ENCODE peak calls at places on chromosome 5, in nine cellular contexts. Y is DND-41, K is lower lobe of right lung, S is cardiac muscle cell, M is breast epithelium, U is K562, O is fibroblast of lung, V is adrenal gland, Z is upper lobe of right lung. D is an unnamed sample.

GRCh38 chr5:135324897-135325650 is 74.0 kb downstream of the MACROH2A1 start:
- DNase-seq in Y (peak), K (no peak), S (no peak), M (no peak), U (no peak), O (no peak), V (no peak), Z (no peak), D (no peak)

GRCh38 chr5:164869325-164869724 is 1363.9 kb downstream of the MAT2B start:
- DNase-seq in Y (no peak), K (no peak), S (no peak), M (no peak), U (no peak), O (no peak), V (no peak), Z (no peak), D (no peak)

GRCh38 chr5:169350759-169351240 is 49.9 kb upstream of the SLIT3 start:
- DNase-seq in Y (no peak), K (no peak), S (peak), M (peak), U (no peak), O (peak), V (peak), Z (no peak), D (peak)

GRCh38 chr5:155017610-155018009 is 4.1 kb downstream of the KIF4B start:
- DNase-seq in Y (no peak), K (no peak), S (no peak), M (no peak), U (no peak), O (no peak), V (no peak), Z (no peak), D (no peak)

GRCh38 chr5:71769265-71769664 is 50.2 kb downstream of the CARTPT start:
- DNase-seq in Y (no peak), K (no peak), S (no peak), M (no peak), U (no peak), O (no peak), V (no peak), Z (no peak), D (no peak)

GRCh38 chr5:1249366-1250280 is 24.4 kb downstream of the SLC6A18 start:
- DNase-seq in Y (no peak), K (no peak), S (no peak), M (no peak), U (no peak), O (no peak), V (no peak), Z (no peak), D (no peak)

GRCh38 chr5:78628260-78629024 is 20.1 kb downstream of the LHFPL2 start:
- DNase-seq in Y (no peak), K (no peak), S (no peak), M (no peak), U (no peak), O (no peak), V (no peak), Z (no peak), D (no peak)

GRCh38 chr5:36651775-36652685 is 45.6 kb downstream of the SLC1A3 start:
- DNase-seq in Y (no peak), K (no peak), S (no peak), M (no peak), U (no peak), O (peak), V (no peak), Z (no peak), D (no peak)

GRCh38 chr5:154071799-154072781 is 33.3 kb downstream of the MFAP3 start:
- DNase-seq in Y (peak), K (peak), S (peak), M (peak), U (peak), O (peak), V (peak), Z (peak), D (peak)

DNA sequence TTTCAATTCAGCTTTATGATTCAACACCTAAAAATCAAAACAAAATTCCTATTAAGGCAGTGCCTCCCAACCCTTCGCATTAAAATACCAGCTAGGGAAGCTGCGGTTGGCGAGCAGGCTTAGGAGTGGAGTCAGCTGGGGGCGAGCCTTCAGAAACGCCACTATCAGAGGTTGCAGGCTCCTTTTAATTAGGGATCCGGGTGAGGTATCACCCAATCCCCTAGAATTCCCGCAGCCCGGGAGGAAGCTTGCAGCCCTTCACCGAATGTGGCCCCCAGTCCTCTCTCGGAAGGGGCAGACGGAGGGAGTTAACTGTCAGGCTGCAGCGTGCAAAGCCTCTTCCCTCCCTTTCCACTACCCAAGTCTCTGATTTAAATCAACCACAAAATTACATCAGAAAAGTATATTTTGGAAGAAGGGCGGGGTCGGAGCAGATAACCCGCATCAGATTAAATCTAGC is 1.7 kb downstream of the STC2 start:
- DNase-seq in Y (no peak), K (no peak), S (peak), M (no peak), U (peak), O (peak), V (no peak), Z (no peak), D (peak)
- H3K4me3 ChIP-seq in Y (no peak), K (peak), S (peak), M (peak), U (peak), O (peak), V (no peak), Z (peak), D (peak)

GRCh38 chr5:90866333-90866732 is 307.7 kb downstream of the ADGRV1 start:
- DNase-seq in Y (no peak), K (no peak), S (peak), M (no peak), U (peak), O (peak), V (no peak), Z (no peak), D (no peak)
- TF ChIP-seq CTCF in Y (peak), K (peak), S (peak), M (peak), U (peak), O (peak), V (peak), Z (peak), D (no peak)

DNA sequence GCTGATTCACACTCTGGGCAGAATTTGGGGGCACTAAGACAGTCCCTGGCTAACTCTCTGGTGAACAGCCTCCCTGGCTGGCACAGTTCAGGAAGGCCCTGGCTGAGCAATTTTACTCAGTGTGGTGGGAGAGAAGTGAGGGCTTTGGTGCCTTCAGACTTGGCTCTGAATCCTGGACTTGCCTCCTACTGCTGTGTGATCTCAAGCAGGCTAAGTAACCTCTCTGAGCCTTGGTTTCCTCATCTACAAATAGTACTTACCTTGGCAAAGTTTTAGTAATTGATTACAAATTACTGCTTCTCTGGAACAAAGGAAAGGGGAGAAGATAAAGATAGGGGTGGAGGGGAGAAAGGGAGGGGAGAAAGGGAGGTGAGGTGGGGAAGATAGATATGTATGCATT is 153.8 kb downstream of the DROSHA start:
- DNase-seq in Y (no peak), K (no peak), S (no peak), M (no peak), U (no peak), O (no peak), V (no peak), Z (no peak), D (no peak)
- H3K4me3 ChIP-seq in Y (no peak), K (no peak), S (no peak), M (no peak), U (no peak), O (no peak), V (no peak), Z (no peak), D (no peak)

GRCh38 chr5:82174128-82174918 is 103.8 kb downstream of the RPS23 start:
- DNase-seq in Y (peak), K (peak), S (peak), M (no peak), U (peak), O (peak), V (peak), Z (peak), D (peak)
- TF ChIP-seq CTCF in Y (peak), K (peak), S (peak), M (peak), U (peak), O (peak), V (peak), Z (peak), D (peak)

GRCh38 chr5:95951916-95952315 is 9.7 kb downstream of the ELL2 start:
- DNase-seq in Y (no peak), K (no peak), S (no peak), M (no peak), U (no peak), O (no peak), V (no peak), Z (no peak), D (no peak)
- H3K4me3 ChIP-seq in Y (no peak), K (no peak), S (no peak), M (no peak), U (no peak), O (no peak), V (no peak), Z (no peak), D (no peak)

DNA sequence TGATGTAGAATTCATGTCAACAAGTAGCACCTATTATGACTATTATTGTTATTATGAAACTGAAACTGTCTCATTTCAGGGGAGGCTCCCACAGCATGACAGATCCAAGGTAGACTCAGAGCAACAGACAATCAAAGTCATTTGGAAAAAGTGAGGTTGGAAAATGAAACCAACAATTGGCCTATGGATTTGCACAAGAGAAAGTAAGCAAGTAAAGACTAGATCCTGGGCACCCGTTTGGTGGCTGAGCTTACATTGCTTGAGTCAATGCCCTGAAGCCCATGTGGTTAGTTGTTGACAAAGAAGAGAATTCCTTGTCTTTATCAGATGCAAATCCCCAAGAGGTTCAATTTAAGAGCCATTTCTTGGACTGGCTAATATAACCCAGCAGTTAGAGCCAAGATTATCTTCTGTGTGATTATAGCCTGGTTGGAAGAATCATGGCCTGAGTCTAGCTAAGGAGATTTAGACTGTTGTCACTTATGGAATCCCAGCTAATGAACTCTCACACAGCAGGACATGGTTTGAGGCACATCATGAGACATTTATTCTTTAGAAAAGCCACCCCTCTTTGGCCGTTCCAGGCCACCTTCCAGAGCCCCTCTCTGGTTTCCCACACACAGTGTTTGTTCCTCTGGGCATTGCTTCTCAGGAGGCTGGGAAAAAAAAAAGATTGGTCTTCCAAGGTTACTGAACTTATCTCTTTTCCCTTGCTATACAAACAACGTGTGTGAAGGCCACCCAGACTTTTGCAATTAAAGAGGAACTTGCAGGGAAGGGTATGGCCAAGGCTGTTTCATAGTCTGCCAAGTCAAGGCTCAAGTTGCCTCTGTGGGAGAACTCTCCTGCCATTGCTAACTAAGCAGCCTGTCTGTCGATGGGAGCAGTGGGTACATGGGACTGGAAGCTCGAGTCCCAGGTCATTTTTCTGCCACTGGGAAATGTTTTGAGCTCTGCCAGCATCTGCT is 399.5 kb downstream of the ENC1 start:
- DNase-seq in Y (no peak), K (no peak), S (peak), M (peak), U (no peak), O (no peak), V (peak), Z (no peak), D (no peak)
- TF ChIP-seq CTCF in Y (no peak), K (no peak), S (no peak), M (no peak), U (no peak), O (no peak), V (no peak), Z (no peak), D (no peak)

GRCh38 chr5:33936381-33937016 is at the start of gene RXFP3:
- DNase-seq in Y (no peak), K (no peak), S (peak), M (no peak), U (no peak), O (peak), V (peak), Z (no peak), D (peak)
- H3K4me3 ChIP-seq in Y (no peak), K (peak), S (peak), M (peak), U (no peak), O (peak), V (no peak), Z (peak), D (peak)

GRCh38 chr5:26329562-26330189 is 708.7 kb downstream of the CDH9 start:
- DNase-seq in Y (no peak), K (no peak), S (no peak), M (no peak), U (no peak), O (no peak), V (no peak), Z (no peak), D (no peak)
- TF ChIP-seq CTCF in Y (peak), K (peak), S (no peak), M (peak), U (no peak), O (no peak), V (peak), Z (peak), D (no peak)